ENCODE peak calls at places on chromosomes 6 and 20, in eight cellular contexts. H, U, B, V, A, K, Y and Z are unnamed samples. For H3K9me3, the result is how much of the 10 kb centered on the place peaks cover.

GRCh38 chr6:36769161-36769675 is 70.0 kb downstream of the CPNE5 start:
- DNase-seq in A (no peak), V (no peak), H (no peak), B (no peak), U (no peak), K (peak), Y (peak), Z (peak)

GRCh38 chr6:35436071-35436865 is 15.9 kb upstream of the FANCE start:
- DNase-seq in V (no peak), Y (no peak), U (no peak), K (no peak), H (no peak), B (no peak), A (no peak), Z (no peak)

GRCh38 chr6:81253821-81254220 is 498.7 kb downstream of the TENT5A start:
- DNase-seq in B (no peak), U (no peak), V (no peak), A (no peak), H (no peak), K (no peak), Y (peak), Z (no peak)

GRCh38 chr6:149867876-149868640 is 3.9 kb upstream of the LRP11 start:
- DNase-seq in H (peak), K (peak), V (no peak), Y (peak), B (peak), U (no peak), A (no peak), Z (no peak)

GRCh38 chr6:71238351-71238750 is 50.3 kb upstream of the OGFRL1 start:
- DNase-seq in V (no peak), B (no peak), Y (peak), H (no peak), K (no peak), U (no peak), A (no peak), Z (no peak)

GRCh38 chr20:47872341-47872740 is 87.1 kb upstream of the SULF2 start:
- DNase-seq in U (no peak), A (no peak), V (no peak), K (no peak), H (no peak), B (no peak), Y (no peak), Z (no peak)

GRCh38 chr6:129785081-129785755 is 75.2 kb upstream of the ARHGAP18 start:
- DNase-seq in V (no peak), A (no peak), H (no peak), K (peak), B (no peak), Y (peak), U (no peak), Z (no peak)

GRCh38 chr6:14092861-14093789 is 24.4 kb upstream of the CD83 start:
- DNase-seq in Y (no peak), V (no peak), B (no peak), H (no peak), A (no peak), K (peak), U (no peak), Z (no peak)

GRCh38 chr6:44401138-44401537 is 13.6 kb downstream of the CDC5L start:
- DNase-seq in A (no peak), H (no peak), V (no peak), K (no peak), Y (no peak), B (no peak), U (no peak), Z (no peak)

GRCh38 chr6:129623008-129623732 is 86.8 kb downstream of the ARHGAP18 start:
- DNase-seq in U (no peak), Y (no peak), B (no peak), V (no peak), H (no peak), A (no peak), K (no peak), Z (no peak)

GRCh38 chr6:30411515-30412207 is 66.7 kb downstream of the RPP21 start:
- DNase-seq in K (peak), B (peak), H (peak), A (peak), U (peak), V (peak), Y (peak), Z (no peak)

GRCh38 chr20:49103019-49103418 is 56.9 kb downstream of the CSE1L start:
- DNase-seq in B (no peak), K (no peak), U (no peak), A (no peak), Y (no peak), V (no peak), H (no peak), Z (no peak)

GRCh38 chr6:91860951-91861350 is 1274.1 kb upstream of the MAP3K7 start:
- DNase-seq in Y (no peak), H (no peak), K (no peak), V (no peak), A (no peak), U (no peak), B (no peak), Z (no peak)

GRCh38 chr6:40550096-40550731 is 37.0 kb downstream of the LRFN2 start:
- DNase-seq in A (no peak), K (peak), Y (peak), U (peak), H (peak), V (no peak), B (peak), Z (no peak)

GRCh38 chr6:46575530-46575929 is 77.1 kb downstream of the CYP39A1 start:
- DNase-seq in A (no peak), U (no peak), V (no peak), H (no peak), K (no peak), Y (no peak), B (no peak), Z (no peak)

GRCh38 chr20:4384961-4385360 is 336.7 kb upstream of the PRND start:
- DNase-seq in A (no peak), H (no peak), Y (no peak), V (no peak), U (no peak), B (no peak), K (no peak), Z (no peak)

GRCh38 chr6:138774370-138774769 is 801 bp downstream of the CCDC28A start:
- DNase-seq in Y (peak), A (no peak), V (no peak), U (no peak), B (no peak), H (no peak), K (no peak), Z (no peak)

GRCh38 chr20:59455392-59456341 is 148.7 kb upstream of the PHACTR3 start:
- DNase-seq in B (peak), U (peak), A (no peak), V (no peak), Y (peak), K (peak), H (peak), Z (no peak)

GRCh38 chr6:35061102-35061615 is 80.0 kb downstream of the TCP11 start:
- DNase-seq in V (no peak), U (no peak), K (no peak), H (no peak), Y (peak), A (no peak), B (no peak), Z (no peak)

GRCh38 chr6:86070151-86070550 is 427.5 kb upstream of the SYNCRIP start:
- DNase-seq in H (no peak), K (no peak), A (no peak), Y (no peak), V (no peak), B (no peak), U (no peak), Z (no peak)

GRCh38 chr20:19071442-19071717 is 141.1 kb upstream of the SLC24A3 start:
- DNase-seq in A (no peak), V (no peak), H (no peak), B (no peak), Y (no peak), K (no peak), U (no peak), Z (no peak)

GRCh38 chr6:143759666-143760065 is 81.9 kb downstream of the PHACTR2 start:
- DNase-seq in H (no peak), A (no peak), Y (peak), B (no peak), K (no peak), V (no peak), U (no peak), Z (no peak)

GRCh38 chr20:49466114-49466912 is 16.2 kb downstream of the KCNB1 start:
- DNase-seq in U (no peak), V (no peak), B (no peak), Y (no peak), A (no peak), H (no peak), K (no peak), Z (no peak)

GRCh38 chr6:136235233-136235564 is 14.9 kb downstream of the MTFR2 start:
- DNase-seq in V (no peak), A (no peak), K (peak), B (no peak), H (no peak), Y (peak), U (no peak), Z (no peak)

GRCh38 chr20:12916699-12917098 is 92.1 kb upstream of the SPTLC3 start:
- DNase-seq in H (no peak), U (no peak), B (no peak), A (no peak), Y (peak), V (no peak), K (no peak), Z (no peak)

GRCh38 chr6:29976588-29977424 is 34.5 kb downstream of the HLA-A start:
- DNase-seq in U (peak), H (peak), V (peak), K (peak), B (peak), Y (peak), A (peak), Z (peak)

GRCh38 chr20:41094656-41095055 is 42.7 kb upstream of the PLCG1 start:
- DNase-seq in H (no peak), K (no peak), U (no peak), B (no peak), Y (peak), A (no peak), V (no peak), Z (no peak)

GRCh38 chr20:41095110-41095969 is 42.0 kb upstream of the PLCG1 start:
- DNase-seq in K (peak), V (peak), H (peak), A (peak), U (peak), B (peak), Y (peak), Z (peak)

GRCh38 chr20:41101660-41102059 is 35.7 kb upstream of the PLCG1 start:
- DNase-seq in H (no peak), K (no peak), U (no peak), V (no peak), A (no peak), B (no peak), Y (no peak), Z (no peak)

GRCh38 chr20:41100001-41100480 is 37.3 kb upstream of the PLCG1 start:
- DNase-seq in A (no peak), H (no peak), Y (peak), U (no peak), K (no peak), B (no peak), V (no peak), Z (no peak)

DNA sequence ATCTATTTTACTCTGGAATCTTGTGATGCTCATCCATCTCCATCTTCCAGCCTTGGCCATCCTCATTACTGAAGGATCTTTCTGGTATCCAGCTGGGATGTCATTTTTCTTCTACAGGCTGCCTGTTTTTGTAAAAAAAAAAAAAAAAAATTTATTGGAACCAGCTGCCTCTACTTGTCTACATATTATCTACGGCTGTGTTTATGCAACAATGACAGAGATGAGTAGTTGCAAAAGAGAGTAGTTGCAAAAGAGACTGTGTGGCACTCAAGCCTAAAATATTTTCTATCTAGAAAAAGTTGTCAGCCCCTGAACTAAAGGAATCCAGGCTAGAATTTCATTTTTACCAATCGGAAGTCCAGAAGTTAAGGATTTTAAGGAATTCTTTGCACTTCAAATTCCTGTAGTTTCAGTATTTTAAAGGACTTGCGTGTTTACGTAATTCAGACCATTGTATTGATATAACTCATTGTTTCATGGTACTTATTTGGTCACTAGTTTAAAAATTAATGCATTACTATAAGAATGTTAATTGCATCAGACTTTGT is 38.6 kb upstream of the PLCG1 start:
- DNase-seq in U (no peak), A (no peak), K (no peak), V (no peak), B (no peak), Y (peak), H (no peak), Z (no peak)
- H3K27ac ChIP-seq in U (no peak), A (no peak), K (no peak), V (no peak), B (no peak), Y (peak), H (no peak), Z (no peak)

GRCh38 chr6:167685654-167686053 is 141.1 kb upstream of the AFDN start:
- DNase-seq in V (no peak), H (no peak), B (peak), U (no peak), K (no peak), A (no peak), Y (no peak), Z (no peak)
- H3K9me3 ChIP-seq in V (under half), H (under half), B (under half), U (under half), K (under half), A (under half), Y (under half), Z (under half)

GRCh38 chr6:11912420-11912819 is 99.7 kb upstream of the HIVEP1 start:
- DNase-seq in H (no peak), Y (peak), B (no peak), V (no peak), A (no peak), K (peak), U (no peak), Z (no peak)

GRCh38 chr6:11903645-11904044 is 108.5 kb upstream of the HIVEP1 start:
- DNase-seq in V (no peak), Y (no peak), U (no peak), K (no peak), B (no peak), H (no peak), A (no peak), Z (no peak)

GRCh38 chr6:11909696-11910132 is 102.4 kb upstream of the HIVEP1 start:
- DNase-seq in H (no peak), Y (peak), V (no peak), B (no peak), A (no peak), K (peak), U (no peak), Z (no peak)

GRCh38 chr6:11911535-11911934 is 100.6 kb upstream of the HIVEP1 start:
- DNase-seq in B (no peak), V (no peak), A (no peak), H (no peak), Y (peak), K (no peak), U (no peak), Z (no peak)

DNA sequence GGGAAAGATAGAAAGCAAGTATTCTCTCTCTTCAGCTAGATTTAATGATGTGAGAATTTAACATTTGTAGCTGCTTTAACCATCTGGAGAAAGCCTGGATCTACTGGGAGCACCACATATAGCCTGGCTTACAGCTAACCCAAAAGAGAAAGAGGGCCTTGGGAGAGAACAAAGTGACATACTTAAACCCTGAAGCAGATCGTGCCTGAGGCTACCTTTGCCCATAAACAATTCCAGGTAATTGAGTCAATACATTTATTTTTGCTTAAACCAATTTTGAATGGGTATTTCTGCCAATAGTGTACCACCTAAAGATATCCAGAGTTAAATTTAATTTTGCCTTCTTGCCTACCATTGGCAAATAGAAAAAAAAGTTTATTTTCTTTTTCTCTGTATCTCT is 103.4 kb upstream of the HIVEP1 start:
- DNase-seq in H (no peak), A (no peak), Y (no peak), K (no peak), B (no peak), U (no peak), V (no peak), Z (no peak)
- H3K4me3 ChIP-seq in H (no peak), A (no peak), Y (no peak), K (no peak), B (no peak), U (no peak), V (no peak), Z (no peak)

GRCh38 chr6:56837322-56837894 is 117.5 kb upstream of the BEND6 start:
- DNase-seq in U (no peak), A (no peak), B (no peak), K (no peak), Y (no peak), V (no peak), H (no peak), Z (no peak)

GRCh38 chr6:56833127-56833791 is 121.6 kb upstream of the BEND6 start:
- DNase-seq in U (no peak), B (no peak), H (no peak), Y (no peak), A (no peak), K (no peak), V (no peak), Z (no peak)

GRCh38 chr6:56838016-56838555 is 116.8 kb upstream of the BEND6 start:
- DNase-seq in A (no peak), V (no peak), H (no peak), B (no peak), Y (no peak), U (no peak), K (no peak), Z (no peak)

GRCh38 chr6:56833873-56834272 is 121.0 kb upstream of the BEND6 start:
- DNase-seq in Y (no peak), K (no peak), B (no peak), H (no peak), A (no peak), U (no peak), V (no peak), Z (no peak)

GRCh38 chr6:56835612-56836011 is 119.3 kb upstream of the BEND6 start:
- DNase-seq in U (no peak), V (no peak), H (no peak), K (no peak), B (no peak), Y (no peak), A (no peak), Z (no peak)
- H3K27ac ChIP-seq in U (no peak), V (no peak), H (no peak), K (no peak), B (no peak), Y (no peak), A (no peak), Z (no peak)

GRCh38 chr20:56018750-56019149 is 13.4 kb upstream of the CBLN4 start:
- DNase-seq in U (no peak), A (no peak), K (no peak), Y (no peak), B (no peak), H (no peak), V (no peak), Z (no peak)

GRCh38 chr20:56018194-56018593 is 12.9 kb upstream of the CBLN4 start:
- DNase-seq in B (no peak), K (no peak), H (no peak), V (no peak), U (no peak), A (no peak), Y (no peak), Z (no peak)

GRCh38 chr20:56014998-56015397 is 9.7 kb upstream of the CBLN4 start:
- DNase-seq in V (no peak), B (no peak), A (no peak), U (no peak), Y (no peak), H (no peak), K (no peak), Z (no peak)

DNA sequence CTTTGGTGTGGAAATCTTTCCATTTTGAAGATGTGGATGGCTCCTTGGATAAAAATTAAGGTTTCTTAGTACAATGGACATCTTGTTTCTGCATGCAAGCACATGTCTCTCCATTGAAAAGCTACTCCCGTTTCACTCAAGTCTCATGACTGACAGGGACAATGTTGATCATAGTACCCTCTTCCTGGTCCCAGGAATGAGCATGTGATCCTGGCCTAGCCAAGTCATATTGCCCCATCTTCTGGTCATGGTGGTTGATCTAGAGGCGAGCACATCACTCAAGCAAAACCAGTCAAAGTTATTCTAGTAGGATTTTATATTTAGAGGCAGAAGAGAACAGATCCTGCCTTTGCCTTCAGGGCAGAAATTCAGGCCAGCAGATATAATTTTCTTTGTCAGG is 12.2 kb upstream of the CBLN4 start:
- DNase-seq in A (no peak), K (no peak), V (no peak), U (no peak), B (no peak), Y (no peak), H (no peak), Z (no peak)
- H3K9me3 ChIP-seq in A (under half), K (under half), V (under half), U (under half), B (under half), Y (under half), H (under half), Z (under half)

GRCh38 chr20:23253524-23253923 is 97.1 kb upstream of the NXT1 start:
- DNase-seq in B (no peak), H (no peak), K (no peak), V (no peak), Y (no peak), U (no peak), A (no peak), Z (no peak)
- H3K4me3 ChIP-seq in B (no peak), H (no peak), K (no peak), V (no peak), Y (no peak), U (no peak), A (no peak), Z (no peak)

GRCh38 chr20:53941680-53942079 is 128.7 kb downstream of the BCAS1 start:
- DNase-seq in K (no peak), V (no peak), U (no peak), A (no peak), Y (no peak), B (no peak), H (no peak), Z (no peak)
- H3K27ac ChIP-seq in K (peak), V (peak), U (no peak), A (no peak), Y (peak), B (no peak), H (peak), Z (no peak)